ENCODE peak calls at places on chromosomes 6 and 20, in five cellular contexts. Y is BE2C; P is effector memory CD4-positive, alpha-beta T cell; N is mucosa of descending colon; H is adipocyte. I is an unnamed sample. For H3K36me3, the result is how much of the 10 kb centered on the place peaks cover.

GRCh38 chr6:152356659-152357058 is 280.5 kb downstream of the SYNE1 start:
- DNase-seq in Y (no peak), P (no peak), N (no peak), H (peak), I (no peak)

GRCh38 chr6:71478834-71479541 is 190.4 kb downstream of the OGFRL1 start:
- DNase-seq in Y (no peak), P (no peak), N (no peak), H (peak), I (no peak)

GRCh38 chr20:64244281-64244805 is 11.2 kb upstream of the PCMTD2 start:
- DNase-seq in Y (no peak), P (no peak), N (no peak), H (no peak), I (no peak)

GRCh38 chr6:82568290-82568993 is 204.8 kb downstream of the TPBG start:
- DNase-seq in Y (no peak), P (no peak), N (no peak), H (no peak), I (no peak)

GRCh38 chr6:41071501-41071922 is 644 bp downstream of the OARD1 start:
- DNase-seq in Y (no peak), P (no peak), N (peak), H (no peak), I (peak)

GRCh38 chr6:73134588-73134987 is 90.7 kb downstream of the KHDC1L start:
- DNase-seq in Y (peak), P (no peak), N (peak), H (peak), I (peak)

GRCh38 chr20:46600286-46600752 is 49.9 kb upstream of the OCSTAMP start:
- DNase-seq in Y (no peak), P (no peak), N (no peak), H (no peak), I (no peak)

GRCh38 chr6:24743265-24743943 is 24.4 kb upstream of the C6orf62 start:
- DNase-seq in Y (no peak), P (no peak), N (no peak), H (peak), I (peak)

GRCh38 chr6:14458669-14459266 is 341.2 kb downstream of the CD83 start:
- DNase-seq in Y (no peak), P (no peak), N (no peak), H (peak), I (no peak)

GRCh38 chr6:85594197-85594930 is 706 bp upstream of the SNX14 start:
- DNase-seq in Y (no peak), P (peak), N (no peak), H (no peak), I (no peak)

GRCh38 chr6:79810153-79810806 is 137.1 kb downstream of the ELOVL4 start:
- DNase-seq in Y (peak), P (no peak), N (no peak), H (no peak), I (no peak)

GRCh38 chr6:157528931-157529653 is 148.1 kb downstream of the ZDHHC14 start:
- DNase-seq in Y (no peak), P (no peak), N (no peak), H (no peak), I (no peak)

GRCh38 chr20:10060223-10060622 is 25.4 kb downstream of the ANKEF1 start:
- DNase-seq in Y (peak), P (no peak), N (no peak), H (no peak), I (no peak)

GRCh38 chr20:45153147-45153546 is 21.6 kb upstream of the PI3 start:
- DNase-seq in Y (no peak), P (no peak), N (no peak), H (no peak), I (no peak)

GRCh38 chr6:62711750-62712149 is 425.7 kb upstream of the KHDRBS2 start:
- DNase-seq in Y (no peak), P (no peak), N (no peak), H (no peak), I (no peak)

GRCh38 chr6:46757206-46757564 is 10.5 kb downstream of the ANKRD66 start:
- DNase-seq in Y (no peak), P (no peak), N (no peak), H (no peak), I (peak)

GRCh38 chr20:56422824-56423189 is 10.7 kb downstream of the CASS4 start:
- DNase-seq in Y (no peak), P (no peak), N (no peak), H (no peak), I (no peak)

GRCh38 chr6:111256646-111257045 is 169.3 kb downstream of the SLC16A10 start:
- DNase-seq in Y (no peak), P (no peak), N (no peak), H (no peak), I (no peak)

GRCh38 chr6:147160593-147160992 is 43.6 kb upstream of the STXBP5 start:
- DNase-seq in Y (no peak), P (no peak), N (no peak), H (no peak), I (no peak)

GRCh38 chr20:5996765-5997164 is 46.3 kb downstream of the MCM8 start:
- DNase-seq in Y (no peak), P (peak), N (no peak), H (no peak), I (no peak)

GRCh38 chr6:3057063-3057462 is 11.2 kb upstream of the RIPK1 start:
- DNase-seq in Y (no peak), P (no peak), N (no peak), H (no peak), I (no peak)

GRCh38 chr20:33947709-33948295 is 45.9 kb upstream of the RALY start:
- DNase-seq in Y (peak), P (peak), N (no peak), H (peak), I (peak)

GRCh38 chr20:8875586-8875985 is 193.3 kb upstream of the PLCB4 start:
- DNase-seq in Y (no peak), P (no peak), N (no peak), H (peak), I (no peak)

GRCh38 chr6:116136933-116137340 is 11.0 kb upstream of the COL10A1 start:
- DNase-seq in Y (no peak), P (no peak), N (no peak), H (no peak), I (no peak)

GRCh38 chr6:100283288-100283687 is 181.4 kb downstream of the SIM1 start:
- DNase-seq in Y (no peak), P (no peak), N (no peak), H (peak), I (peak)

DNA sequence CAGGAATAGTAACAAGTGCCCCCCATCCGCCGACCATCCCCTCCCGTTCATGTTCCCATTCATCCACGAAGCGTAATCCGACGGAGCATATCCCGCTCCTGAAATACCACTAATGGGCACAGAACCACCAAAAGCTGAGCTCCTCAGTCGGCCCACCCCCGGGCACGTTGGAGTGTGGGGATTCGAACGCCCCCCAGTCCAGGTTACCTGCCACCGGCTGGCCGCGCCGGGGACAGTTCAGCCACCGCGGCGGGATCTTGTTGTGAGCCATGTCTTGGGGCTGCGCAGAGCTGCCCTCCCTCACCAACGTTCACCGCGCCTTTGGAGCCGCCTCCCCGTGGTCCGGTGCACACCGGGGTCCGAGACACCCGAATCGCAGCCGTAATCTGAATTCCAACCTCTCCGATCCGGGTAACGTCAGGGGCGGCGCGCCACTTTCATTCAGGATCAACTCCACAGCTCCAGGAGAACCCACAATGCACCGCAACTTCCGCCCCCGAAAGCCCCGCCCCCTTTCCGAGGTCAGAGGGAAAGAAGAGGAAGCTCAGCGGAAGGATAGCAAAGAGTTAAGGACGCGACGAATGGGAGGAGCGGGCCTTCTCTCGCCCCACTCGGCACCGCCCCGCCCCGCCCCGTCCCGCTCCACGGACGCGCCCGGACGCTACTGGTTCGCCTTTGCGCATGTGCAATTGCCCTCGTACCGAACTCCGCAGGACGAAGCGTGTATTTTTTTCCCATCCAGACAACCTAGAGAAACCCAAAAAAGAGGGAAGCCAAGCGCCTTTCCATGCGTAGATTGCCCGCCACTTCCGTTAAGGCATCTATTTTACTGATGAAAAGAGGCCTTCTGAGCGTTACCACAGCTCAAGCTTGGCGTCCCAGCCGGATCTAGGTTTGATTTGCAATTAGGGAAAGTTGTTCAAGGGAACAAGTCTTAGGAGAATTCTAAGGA is at the start of gene RNGTT:
- DNase-seq in Y (peak), P (peak), N (peak), H (peak), I (peak)
- H3K36me3 ChIP-seq in Y (under half), P (under half), N (under half), H (under half), I (under half)

GRCh38 chr6:89413006-89413400 is 930 bp upstream of the RRAGD start:
- DNase-seq in Y (no peak), P (no peak), N (no peak), H (no peak), I (peak)
- H3K4me3 ChIP-seq in Y (peak), P (peak), N (no peak), H (peak), I (no peak)

DNA sequence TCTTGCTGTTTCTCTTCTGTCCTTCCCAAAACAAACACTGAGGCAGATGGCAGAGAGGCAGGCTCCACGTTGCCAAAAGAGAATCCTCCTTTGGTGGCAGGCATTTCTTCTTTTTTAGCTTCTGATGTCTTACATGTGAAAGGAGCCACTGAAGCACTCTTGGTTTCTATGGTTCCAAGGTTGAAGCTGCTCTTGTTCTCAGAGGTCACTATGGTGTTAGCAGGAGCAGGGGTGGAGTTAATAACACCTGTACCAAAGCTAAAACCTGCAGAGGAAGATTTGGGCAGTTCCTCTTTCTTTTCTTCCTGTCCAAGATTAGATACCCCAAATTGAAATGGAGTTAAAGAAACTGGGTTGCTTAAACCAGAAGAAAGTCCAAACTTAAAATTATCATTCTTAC is 28.8 kb downstream of the FAM8A1 start:
- DNase-seq in Y (no peak), P (no peak), N (no peak), H (no peak), I (no peak)
- H3K36me3 ChIP-seq in Y (half or more), P (half or more), N (under half), H (half or more), I (half or more)

DNA sequence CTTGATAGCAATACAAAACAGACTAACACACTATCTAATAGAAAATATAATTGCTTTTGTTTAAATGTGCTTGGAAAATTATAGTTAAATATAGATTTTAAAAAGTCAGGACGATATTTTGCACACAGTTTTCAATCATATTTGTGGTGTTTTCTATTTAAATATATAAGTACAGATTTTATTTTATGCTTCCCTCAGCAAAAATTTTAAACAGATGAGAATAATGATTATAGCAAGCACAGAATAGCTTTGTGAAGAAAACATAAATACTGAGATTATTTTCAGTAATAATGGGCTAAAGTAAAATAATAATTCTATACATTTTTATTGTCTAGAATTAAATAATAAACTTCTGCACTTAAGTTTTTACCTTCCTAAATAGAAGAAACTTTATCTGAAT is 809.4 kb downstream of the PHF3 start:
- DNase-seq in Y (no peak), P (no peak), N (no peak), H (no peak), I (no peak)
- H3K4me3 ChIP-seq in Y (no peak), P (no peak), N (no peak), H (no peak), I (no peak)

GRCh38 chr6:43050981-43051380 is 2.7 kb downstream of the CUL7 start:
- DNase-seq in Y (no peak), P (no peak), N (no peak), H (no peak), I (no peak)
- H3K36me3 ChIP-seq in Y (under half), P (under half), N (under half), H (half or more), I (under half)

GRCh38 chr6:101395345-101395744 is 1.8 kb downstream of the GRIK2 start:
- DNase-seq in Y (no peak), P (no peak), N (no peak), H (peak), I (no peak)

GRCh38 chr6:101392561-101393230 is 812 bp upstream of the GRIK2 start:
- DNase-seq in Y (no peak), P (no peak), N (no peak), H (peak), I (peak)

GRCh38 chr6:101396552-101397173 is 3.2 kb downstream of the GRIK2 start:
- DNase-seq in Y (no peak), P (peak), N (no peak), H (peak), I (no peak)

GRCh38 chr6:101391772-101392560 is 1.5 kb upstream of the GRIK2 start:
- DNase-seq in Y (no peak), P (no peak), N (no peak), H (peak), I (no peak)

DNA sequence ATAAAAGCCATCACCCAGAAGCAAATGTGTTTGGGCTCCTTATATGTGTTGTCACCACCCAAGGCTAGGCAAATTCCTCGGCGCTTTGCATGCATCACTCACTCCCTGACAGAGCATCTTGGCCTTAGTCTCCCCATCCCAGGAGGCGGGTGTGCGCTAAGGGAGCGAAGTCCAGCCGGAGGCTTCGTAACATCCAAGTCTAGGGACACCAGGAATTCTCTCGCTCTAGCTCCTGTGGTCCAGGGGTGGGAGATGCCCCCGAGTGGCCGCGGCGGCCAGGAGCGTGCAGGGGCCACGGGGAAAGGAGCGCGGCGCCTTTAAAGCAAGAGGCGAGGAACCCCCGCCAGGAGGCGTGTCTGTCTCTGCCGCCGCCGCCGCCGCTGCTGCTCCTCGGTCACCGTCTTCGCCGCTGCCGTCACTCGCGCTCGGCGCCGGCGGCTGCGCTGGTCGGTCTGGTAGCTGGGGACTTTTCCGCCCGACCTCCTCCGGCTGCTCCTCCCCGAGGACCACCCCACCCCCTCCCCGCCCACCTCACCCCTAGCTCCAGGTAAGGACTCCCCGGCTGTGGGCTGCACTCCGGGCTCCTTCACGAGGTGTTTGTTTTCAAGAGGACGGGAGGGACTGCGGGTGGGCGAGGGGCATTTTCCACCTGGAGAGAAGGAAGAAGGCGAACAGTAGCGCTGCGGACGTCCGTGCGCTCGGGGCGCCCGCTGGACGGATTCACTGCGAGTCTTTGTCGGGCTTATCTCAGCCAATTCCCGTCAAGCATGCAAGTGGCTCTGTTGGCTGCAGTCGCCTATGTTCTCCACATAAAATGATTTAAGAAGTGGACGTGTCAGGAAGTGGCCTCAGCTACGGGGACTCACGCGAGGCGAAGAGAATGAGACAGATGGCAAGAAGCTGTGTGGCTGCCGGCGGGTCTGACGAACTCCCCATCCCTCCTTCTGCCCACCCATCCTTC is at the start of gene GRIK2:
- DNase-seq in Y (peak), P (no peak), N (no peak), H (peak), I (peak)
- H3K4me3 ChIP-seq in Y (peak), P (no peak), N (no peak), H (peak), I (peak)

DNA sequence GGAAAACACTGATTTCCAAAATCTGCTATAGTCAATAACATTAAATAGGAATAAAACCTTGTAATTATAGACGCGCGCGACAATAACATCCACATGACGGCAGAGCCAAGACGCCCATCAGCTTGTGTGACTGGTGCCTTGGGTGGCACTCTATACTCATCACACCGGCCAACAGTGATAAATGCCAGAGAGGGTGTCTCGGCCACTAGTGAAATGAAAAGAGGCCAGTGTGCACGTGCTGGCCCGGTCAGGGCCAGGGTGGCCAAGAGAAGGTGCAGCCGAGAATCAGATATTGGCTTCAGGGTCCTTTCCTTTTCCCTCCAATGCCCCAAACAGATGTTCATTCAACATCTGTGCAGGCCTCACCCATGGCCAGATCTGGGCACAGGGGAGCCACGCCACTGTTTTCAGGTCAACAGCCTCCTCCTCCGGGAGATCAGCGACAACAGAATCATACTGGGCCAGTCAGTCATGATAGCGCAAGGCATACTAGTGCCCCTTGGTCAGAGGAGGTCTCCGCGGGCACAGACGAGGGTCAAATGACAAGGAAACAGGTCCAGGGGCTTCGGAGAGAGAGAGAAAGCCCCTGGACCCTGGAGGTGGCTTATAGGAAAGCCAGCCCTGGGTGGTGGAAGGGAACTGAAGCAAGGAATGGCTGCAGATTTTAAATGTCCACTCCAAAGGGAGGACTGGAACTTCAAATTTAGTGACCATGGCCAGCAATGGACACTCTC is 134.5 kb downstream of the PRND start:
- DNase-seq in Y (no peak), P (no peak), N (no peak), H (no peak), I (no peak)
- H3K36me3 ChIP-seq in Y (under half), P (under half), N (under half), H (half or more), I (under half)

DNA sequence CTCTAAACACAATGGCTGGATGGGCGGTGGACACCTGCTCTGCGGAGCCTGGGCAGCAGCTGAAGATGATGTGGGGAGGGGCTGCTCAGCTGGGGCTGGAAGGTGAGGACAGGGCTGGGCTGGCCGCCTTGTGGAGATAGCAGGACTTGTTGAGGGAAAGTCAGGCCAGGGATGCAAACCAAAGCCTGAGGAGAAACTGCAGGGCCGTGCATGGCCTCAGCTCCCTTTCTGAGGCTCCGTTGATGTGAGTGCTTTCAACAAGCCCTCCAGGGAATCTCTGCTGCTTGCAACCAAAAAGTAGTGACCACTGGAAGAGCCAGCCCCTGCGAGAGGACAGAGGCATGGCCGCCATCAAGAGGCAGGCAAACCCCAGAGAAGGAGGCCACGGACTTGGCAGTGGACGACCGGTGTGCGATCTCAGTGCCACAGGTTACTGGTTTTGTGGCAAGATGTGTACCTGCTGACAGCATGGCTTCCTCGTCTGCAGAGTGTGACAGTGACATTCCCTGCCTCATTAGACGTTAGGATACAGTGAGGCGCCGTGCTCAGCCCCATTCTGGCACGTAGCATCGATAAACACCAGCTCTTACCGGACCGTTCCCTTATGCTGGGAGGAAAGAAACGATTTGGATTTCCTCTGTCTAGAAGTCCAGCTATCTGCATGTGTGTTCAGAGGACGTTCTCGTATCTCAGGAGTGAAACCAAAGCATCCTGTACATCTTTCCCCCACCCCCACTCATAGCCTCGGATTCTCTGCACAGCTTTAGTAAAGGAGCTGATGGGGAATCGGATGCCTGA is 37.9 kb downstream of the ERMARD start:
- DNase-seq in Y (no peak), P (no peak), N (no peak), H (no peak), I (no peak)
- H3K4me3 ChIP-seq in Y (peak), P (peak), N (no peak), H (peak), I (peak)